ENCODE peak calls at places on chromosome 1, in nine cellular contexts. One of them, this sample, is unnamed.

GRCh38 chr1:19203440-19203839 is 6.6 kb downstream of the UBR4 start:
- DNase-seq in fibroblast of gingiva: peak; percentile 67
- DNase-seq in stimulated activated CD8-positive, alpha-beta memory T cell treated with anti-CD3 and anti-CD28 coated beads, Interleukin-12 subunit alpha, Interleukin-12 subunit beta, amount 100 ng/mL, for 4 hours: no peak
- DNase-seq in NCI-H1436: no peak
- DNase-seq in heart right ventricle: peak; percentile 14
- DNase-seq in tibial artery: no peak
- DNase-seq in naive thymus-derived CD4-positive, alpha-beta T cell: no peak
- DNase-seq in CD8-positive, alpha-beta T cell: no peak
- DNase-seq in GM12865: no peak
- DNase-seq in this sample: no peak

GRCh38 chr1:14988636-14989035 is 164.9 kb upstream of the TMEM51 start:
- DNase-seq in fibroblast of gingiva: no peak
- DNase-seq in stimulated activated CD8-positive, alpha-beta memory T cell treated with anti-CD3 and anti-CD28 coated beads, Interleukin-12 subunit alpha, Interleukin-12 subunit beta, amount 100 ng/mL, for 4 hours: no peak
- DNase-seq in NCI-H1436: no peak
- DNase-seq in heart right ventricle: no peak
- DNase-seq in tibial artery: no peak
- DNase-seq in naive thymus-derived CD4-positive, alpha-beta T cell: no peak
- DNase-seq in CD8-positive, alpha-beta T cell: no peak
- DNase-seq in GM12865: no peak
- DNase-seq in this sample: no peak

GRCh38 chr1:47411441-47411840 is 4.6 kb upstream of the FOXE3 start:
- DNase-seq in fibroblast of gingiva: no peak
- DNase-seq in stimulated activated CD8-positive, alpha-beta memory T cell treated with anti-CD3 and anti-CD28 coated beads, Interleukin-12 subunit alpha, Interleukin-12 subunit beta, amount 100 ng/mL, for 4 hours: no peak
- DNase-seq in NCI-H1436: no peak
- DNase-seq in heart right ventricle: no peak
- DNase-seq in tibial artery: no peak
- DNase-seq in naive thymus-derived CD4-positive, alpha-beta T cell: no peak
- DNase-seq in CD8-positive, alpha-beta T cell: no peak
- DNase-seq in GM12865: no peak
- DNase-seq in this sample: no peak

GRCh38 chr1:226679853-226680516 is 59.1 kb downstream of the ITPKB start:
- DNase-seq in fibroblast of gingiva: peak; percentile 80
- DNase-seq in stimulated activated CD8-positive, alpha-beta memory T cell treated with anti-CD3 and anti-CD28 coated beads, Interleukin-12 subunit alpha, Interleukin-12 subunit beta, amount 100 ng/mL, for 4 hours: peak; percentile 79
- DNase-seq in NCI-H1436: peak; percentile 71
- DNase-seq in heart right ventricle: peak; percentile 91
- DNase-seq in tibial artery: peak; percentile 94
- DNase-seq in naive thymus-derived CD4-positive, alpha-beta T cell: peak; percentile 73
- DNase-seq in CD8-positive, alpha-beta T cell: peak; percentile 51
- DNase-seq in GM12865: peak; percentile 49
- DNase-seq in this sample: peak; percentile 90

GRCh38 chr1:2169200-2169836 is 25.3 kb downstream of the FAAP20 start:
- DNase-seq in fibroblast of gingiva: no peak
- DNase-seq in stimulated activated CD8-positive, alpha-beta memory T cell treated with anti-CD3 and anti-CD28 coated beads, Interleukin-12 subunit alpha, Interleukin-12 subunit beta, amount 100 ng/mL, for 4 hours: no peak
- DNase-seq in NCI-H1436: no peak
- DNase-seq in heart right ventricle: no peak
- DNase-seq in tibial artery: no peak
- DNase-seq in naive thymus-derived CD4-positive, alpha-beta T cell: no peak
- DNase-seq in CD8-positive, alpha-beta T cell: no peak
- DNase-seq in GM12865: no peak
- DNase-seq in this sample: no peak

GRCh38 chr1:17122449-17123194 is 3.4 kb upstream of the PADI2 start:
- DNase-seq in fibroblast of gingiva: no peak
- DNase-seq in stimulated activated CD8-positive, alpha-beta memory T cell treated with anti-CD3 and anti-CD28 coated beads, Interleukin-12 subunit alpha, Interleukin-12 subunit beta, amount 100 ng/mL, for 4 hours: no peak
- DNase-seq in NCI-H1436: no peak
- DNase-seq in heart right ventricle: no peak
- DNase-seq in tibial artery: no peak
- DNase-seq in naive thymus-derived CD4-positive, alpha-beta T cell: no peak
- DNase-seq in CD8-positive, alpha-beta T cell: no peak
- DNase-seq in GM12865: no peak
- DNase-seq in this sample: no peak

GRCh38 chr1:213070399-213070798 is 19.4 kb downstream of the RPS6KC1 start:
- DNase-seq in fibroblast of gingiva: peak; percentile 61
- DNase-seq in stimulated activated CD8-positive, alpha-beta memory T cell treated with anti-CD3 and anti-CD28 coated beads, Interleukin-12 subunit alpha, Interleukin-12 subunit beta, amount 100 ng/mL, for 4 hours: no peak
- DNase-seq in NCI-H1436: no peak
- DNase-seq in heart right ventricle: peak; percentile 7
- DNase-seq in tibial artery: no peak
- DNase-seq in naive thymus-derived CD4-positive, alpha-beta T cell: no peak
- DNase-seq in CD8-positive, alpha-beta T cell: no peak
- DNase-seq in GM12865: peak; percentile 87
- DNase-seq in this sample: no peak

GRCh38 chr1:7454895-7455784 is 316.0 kb upstream of the VAMP3 start:
- DNase-seq in fibroblast of gingiva: peak; percentile 57
- DNase-seq in stimulated activated CD8-positive, alpha-beta memory T cell treated with anti-CD3 and anti-CD28 coated beads, Interleukin-12 subunit alpha, Interleukin-12 subunit beta, amount 100 ng/mL, for 4 hours: no peak
- DNase-seq in NCI-H1436: no peak
- DNase-seq in heart right ventricle: no peak
- DNase-seq in tibial artery: no peak
- DNase-seq in naive thymus-derived CD4-positive, alpha-beta T cell: no peak
- DNase-seq in CD8-positive, alpha-beta T cell: no peak
- DNase-seq in GM12865: no peak
- DNase-seq in this sample: no peak

GRCh38 chr1:77889671-77890070 is 1.2 kb downstream of the NEXN start:
- DNase-seq in fibroblast of gingiva: peak; percentile 75
- DNase-seq in stimulated activated CD8-positive, alpha-beta memory T cell treated with anti-CD3 and anti-CD28 coated beads, Interleukin-12 subunit alpha, Interleukin-12 subunit beta, amount 100 ng/mL, for 4 hours: no peak
- DNase-seq in NCI-H1436: no peak
- DNase-seq in heart right ventricle: no peak
- DNase-seq in tibial artery: no peak
- DNase-seq in naive thymus-derived CD4-positive, alpha-beta T cell: no peak
- DNase-seq in CD8-positive, alpha-beta T cell: no peak
- DNase-seq in GM12865: no peak
- DNase-seq in this sample: peak; percentile 27

GRCh38 chr1:221045842-221046831 is 166.9 kb downstream of the HLX start:
- DNase-seq in fibroblast of gingiva: peak; percentile 48
- DNase-seq in stimulated activated CD8-positive, alpha-beta memory T cell treated with anti-CD3 and anti-CD28 coated beads, Interleukin-12 subunit alpha, Interleukin-12 subunit beta, amount 100 ng/mL, for 4 hours: no peak
- DNase-seq in NCI-H1436: no peak
- DNase-seq in heart right ventricle: no peak
- DNase-seq in tibial artery: no peak
- DNase-seq in naive thymus-derived CD4-positive, alpha-beta T cell: no peak
- DNase-seq in CD8-positive, alpha-beta T cell: no peak
- DNase-seq in GM12865: peak; percentile 90
- DNase-seq in this sample: no peak

GRCh38 chr1:43878854-43879253 is 54.7 kb upstream of the ARTN start:
- DNase-seq in fibroblast of gingiva: no peak
- DNase-seq in stimulated activated CD8-positive, alpha-beta memory T cell treated with anti-CD3 and anti-CD28 coated beads, Interleukin-12 subunit alpha, Interleukin-12 subunit beta, amount 100 ng/mL, for 4 hours: no peak
- DNase-seq in NCI-H1436: peak; percentile 59
- DNase-seq in heart right ventricle: no peak
- DNase-seq in tibial artery: no peak
- DNase-seq in naive thymus-derived CD4-positive, alpha-beta T cell: peak; percentile 15
- DNase-seq in CD8-positive, alpha-beta T cell: no peak
- DNase-seq in GM12865: no peak
- DNase-seq in this sample: no peak

GRCh38 chr1:77469311-77469710 is 187.5 kb downstream of the AK5 start:
- DNase-seq in fibroblast of gingiva: no peak
- DNase-seq in stimulated activated CD8-positive, alpha-beta memory T cell treated with anti-CD3 and anti-CD28 coated beads, Interleukin-12 subunit alpha, Interleukin-12 subunit beta, amount 100 ng/mL, for 4 hours: no peak
- DNase-seq in NCI-H1436: no peak
- DNase-seq in heart right ventricle: no peak
- DNase-seq in tibial artery: no peak
- DNase-seq in naive thymus-derived CD4-positive, alpha-beta T cell: no peak
- DNase-seq in CD8-positive, alpha-beta T cell: no peak
- DNase-seq in GM12865: no peak
- DNase-seq in this sample: no peak

GRCh38 chr1:41345434-41346075 is 15.7 kb upstream of the FOXO6 start:
- DNase-seq in fibroblast of gingiva: no peak
- DNase-seq in stimulated activated CD8-positive, alpha-beta memory T cell treated with anti-CD3 and anti-CD28 coated beads, Interleukin-12 subunit alpha, Interleukin-12 subunit beta, amount 100 ng/mL, for 4 hours: no peak
- DNase-seq in NCI-H1436: no peak
- DNase-seq in heart right ventricle: no peak
- DNase-seq in tibial artery: no peak
- DNase-seq in naive thymus-derived CD4-positive, alpha-beta T cell: no peak
- DNase-seq in CD8-positive, alpha-beta T cell: no peak
- DNase-seq in GM12865: peak; percentile 41
- DNase-seq in this sample: peak; percentile 2

GRCh38 chr1:183098349-183098748 is 75.1 kb downstream of the LAMC1 start:
- DNase-seq in fibroblast of gingiva: no peak
- DNase-seq in stimulated activated CD8-positive, alpha-beta memory T cell treated with anti-CD3 and anti-CD28 coated beads, Interleukin-12 subunit alpha, Interleukin-12 subunit beta, amount 100 ng/mL, for 4 hours: no peak
- DNase-seq in NCI-H1436: no peak
- DNase-seq in heart right ventricle: no peak
- DNase-seq in tibial artery: no peak
- DNase-seq in naive thymus-derived CD4-positive, alpha-beta T cell: no peak
- DNase-seq in CD8-positive, alpha-beta T cell: no peak
- DNase-seq in GM12865: no peak
- DNase-seq in this sample: no peak

GRCh38 chr1:103109291-103109920 is 1.1 kb upstream of the COL11A1 start:
- DNase-seq in fibroblast of gingiva: no peak
- DNase-seq in stimulated activated CD8-positive, alpha-beta memory T cell treated with anti-CD3 and anti-CD28 coated beads, Interleukin-12 subunit alpha, Interleukin-12 subunit beta, amount 100 ng/mL, for 4 hours: no peak
- DNase-seq in NCI-H1436: no peak
- DNase-seq in heart right ventricle: no peak
- DNase-seq in tibial artery: no peak
- DNase-seq in naive thymus-derived CD4-positive, alpha-beta T cell: no peak
- DNase-seq in CD8-positive, alpha-beta T cell: no peak
- DNase-seq in GM12865: no peak
- DNase-seq in this sample: no peak

GRCh38 chr1:235018161-235018560 is 110.5 kb downstream of the TOMM20 start:
- DNase-seq in fibroblast of gingiva: peak; percentile 95
- DNase-seq in stimulated activated CD8-positive, alpha-beta memory T cell treated with anti-CD3 and anti-CD28 coated beads, Interleukin-12 subunit alpha, Interleukin-12 subunit beta, amount 100 ng/mL, for 4 hours: no peak
- DNase-seq in NCI-H1436: no peak
- DNase-seq in heart right ventricle: no peak
- DNase-seq in tibial artery: peak; percentile 56
- DNase-seq in naive thymus-derived CD4-positive, alpha-beta T cell: no peak
- DNase-seq in CD8-positive, alpha-beta T cell: no peak
- DNase-seq in GM12865: no peak
- DNase-seq in this sample: peak; percentile 11